ENCODE peak calls at places on chromosome 10, in six cellular contexts. K, I, G, O, F and H are unnamed samples.

GRCh38 chr10:15144788-15145187 is 23.7 kb downstream of the NMT2 start:
- DNase-seq in K (no peak), I (no peak), G (no peak), O (no peak), F (no peak), H (no peak)

GRCh38 chr10:92816106-92816505 is 32.2 kb upstream of the EXOC6 start:
- DNase-seq in K (no peak), I (no peak), G (no peak), O (no peak), F (peak), H (no peak)

GRCh38 chr10:48589266-48589665 is 15.6 kb downstream of the ARHGAP22 start:
- DNase-seq in K (no peak), I (no peak), G (no peak), O (no peak), F (peak), H (peak)

GRCh38 chr10:97185326-97186058 is at the start of gene SLIT1:
- DNase-seq in K (no peak), I (peak), G (no peak), O (no peak), F (no peak), H (no peak)

GRCh38 chr10:103576862-103577261 is 83.4 kb downstream of the NEURL1 start:
- DNase-seq in K (no peak), I (no peak), G (no peak), O (no peak), F (no peak), H (no peak)

GRCh38 chr10:119347181-119347974 is 140.0 kb downstream of the GRK5 start:
- DNase-seq in K (no peak), I (no peak), G (no peak), O (no peak), F (no peak), H (no peak)

GRCh38 chr10:129605266-129605985 is 138.4 kb downstream of the MGMT start:
- DNase-seq in K (no peak), I (no peak), G (no peak), O (no peak), F (no peak), H (peak)

GRCh38 chr10:74011762-74012161 is 13.8 kb downstream of the VCL start:
- DNase-seq in K (no peak), I (peak), G (no peak), O (no peak), F (peak), H (peak)

GRCh38 chr10:52967806-52968795 is 195.5 kb upstream of the MBL2 start:
- DNase-seq in K (no peak), I (no peak), G (no peak), O (no peak), F (no peak), H (no peak)

GRCh38 chr10:72729528-72729927 is 37.6 kb downstream of the MCU start:
- DNase-seq in K (no peak), I (no peak), G (no peak), O (no peak), F (peak), H (no peak)

GRCh38 chr10:18008989-18009388 is 57.3 kb downstream of the SLC39A12 start:
- DNase-seq in K (no peak), I (no peak), G (no peak), O (no peak), F (no peak), H (no peak)

GRCh38 chr10:52956451-52956850 is 183.9 kb upstream of the MBL2 start:
- DNase-seq in K (no peak), I (no peak), G (no peak), O (no peak), F (no peak), H (peak)

GRCh38 chr10:37226524-37226923 is 101.1 kb downstream of the ANKRD30A start:
- DNase-seq in K (no peak), I (peak), G (no peak), O (no peak), F (no peak), H (no peak)

GRCh38 chr10:97072851-97073665 is 112.7 kb downstream of the SLIT1 start:
- DNase-seq in K (no peak), I (peak), G (peak), O (peak), F (peak), H (peak)

GRCh38 chr10:51867956-51868355 is 168.6 kb upstream of the CSTF2T start:
- DNase-seq in K (no peak), I (no peak), G (no peak), O (no peak), F (peak), H (peak)

GRCh38 chr10:126243976-126244375 is 144.3 kb downstream of the ADAM12 start:
- DNase-seq in K (no peak), I (no peak), G (no peak), O (no peak), F (peak), H (peak)

GRCh38 chr10:104076743-104077160 is 8.9 kb downstream of the COL17A1 start:
- DNase-seq in K (no peak), I (no peak), G (no peak), O (peak), F (peak), H (peak)

GRCh38 chr10:2119316-2119715 is 382.0 kb upstream of the ADARB2 start:
- DNase-seq in K (no peak), I (no peak), G (no peak), O (no peak), F (no peak), H (no peak)

GRCh38 chr10:93746844-93747284 is 10.9 kb upstream of the LGI1 start:
- DNase-seq in K (peak), I (peak), G (no peak), O (peak), F (peak), H (peak)

GRCh38 chr10:127353544-127353943 is 157.2 kb upstream of the INSYN2A start:
- DNase-seq in K (no peak), I (no peak), G (no peak), O (no peak), F (no peak), H (no peak)

GRCh38 chr10:75334720-75335119 is 66.8 kb downstream of the ZNF503 start:
- DNase-seq in K (no peak), I (no peak), G (no peak), O (no peak), F (peak), H (no peak)

GRCh38 chr10:129770286-129770685 is 193.8 kb downstream of the EBF3 start:
- DNase-seq in K (no peak), I (no peak), G (no peak), O (no peak), F (no peak), H (no peak)

GRCh38 chr10:76115471-76116155 is 684.2 kb downstream of the LRMDA start:
- DNase-seq in K (no peak), I (no peak), G (no peak), O (no peak), F (no peak), H (no peak)

GRCh38 chr10:76911184-76911583 is 726.4 kb downstream of the KCNMA1 start:
- DNase-seq in K (no peak), I (no peak), G (no peak), O (no peak), F (peak), H (no peak)

GRCh38 chr10:113111900-113112853 is 162.1 kb downstream of the TCF7L2 start:
- DNase-seq in K (no peak), I (no peak), G (no peak), O (peak), F (peak), H (peak)

GRCh38 chr10:130833596-130833995 is 477.9 kb downstream of the TCERG1L start:
- DNase-seq in K (no peak), I (no peak), G (no peak), O (no peak), F (no peak), H (no peak)
- H3K4me3 ChIP-seq in K (no peak), I (no peak), G (no peak), O (no peak), F (no peak), H (no peak)

DNA sequence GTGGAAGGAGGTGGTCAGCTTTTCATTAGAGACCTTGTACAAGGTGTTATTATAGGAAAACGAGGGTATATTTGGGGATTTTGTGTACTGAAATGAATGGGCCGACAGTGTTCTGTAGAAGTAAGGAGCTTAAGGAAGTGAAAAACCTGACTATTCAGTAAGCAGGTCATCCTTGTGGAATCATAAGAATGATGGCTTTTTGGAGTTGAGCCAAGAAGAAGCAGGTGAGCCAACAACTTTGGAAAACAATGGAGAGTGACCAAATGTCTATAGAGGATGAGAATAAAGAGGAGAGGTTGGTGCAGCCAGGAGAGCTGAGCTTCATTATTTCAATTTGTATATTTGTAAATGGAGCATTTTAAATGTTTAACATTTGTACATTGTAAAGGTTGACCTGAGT is 595.7 kb downstream of the CCSER2 start:
- DNase-seq in K (no peak), I (no peak), G (no peak), O (no peak), F (no peak), H (no peak)
- H3K4me3 ChIP-seq in K (no peak), I (no peak), G (no peak), O (no peak), F (no peak), H (no peak)

GRCh38 chr10:88995156-88995876 is 4.7 kb downstream of the FAS start:
- DNase-seq in K (no peak), I (no peak), G (no peak), O (no peak), F (no peak), H (no peak)

GRCh38 chr10:88991900-88992237 is 1.3 kb downstream of the FAS start:
- DNase-seq in K (no peak), I (no peak), G (no peak), O (no peak), F (no peak), H (no peak)

GRCh38 chr10:88991161-88991899 is 732 bp downstream of the FAS start:
- DNase-seq in K (peak), I (peak), G (peak), O (peak), F (peak), H (peak)

GRCh38 chr10:88994034-88994433 is 3.4 kb downstream of the FAS start:
- DNase-seq in K (no peak), I (no peak), G (no peak), O (no peak), F (peak), H (no peak)

GRCh38 chr10:88992945-88993537 is 2.4 kb downstream of the FAS start:
- DNase-seq in K (no peak), I (no peak), G (no peak), O (no peak), F (peak), H (peak)
- H3K4me3 ChIP-seq in K (peak), I (no peak), G (peak), O (no peak), F (peak), H (peak)

DNA sequence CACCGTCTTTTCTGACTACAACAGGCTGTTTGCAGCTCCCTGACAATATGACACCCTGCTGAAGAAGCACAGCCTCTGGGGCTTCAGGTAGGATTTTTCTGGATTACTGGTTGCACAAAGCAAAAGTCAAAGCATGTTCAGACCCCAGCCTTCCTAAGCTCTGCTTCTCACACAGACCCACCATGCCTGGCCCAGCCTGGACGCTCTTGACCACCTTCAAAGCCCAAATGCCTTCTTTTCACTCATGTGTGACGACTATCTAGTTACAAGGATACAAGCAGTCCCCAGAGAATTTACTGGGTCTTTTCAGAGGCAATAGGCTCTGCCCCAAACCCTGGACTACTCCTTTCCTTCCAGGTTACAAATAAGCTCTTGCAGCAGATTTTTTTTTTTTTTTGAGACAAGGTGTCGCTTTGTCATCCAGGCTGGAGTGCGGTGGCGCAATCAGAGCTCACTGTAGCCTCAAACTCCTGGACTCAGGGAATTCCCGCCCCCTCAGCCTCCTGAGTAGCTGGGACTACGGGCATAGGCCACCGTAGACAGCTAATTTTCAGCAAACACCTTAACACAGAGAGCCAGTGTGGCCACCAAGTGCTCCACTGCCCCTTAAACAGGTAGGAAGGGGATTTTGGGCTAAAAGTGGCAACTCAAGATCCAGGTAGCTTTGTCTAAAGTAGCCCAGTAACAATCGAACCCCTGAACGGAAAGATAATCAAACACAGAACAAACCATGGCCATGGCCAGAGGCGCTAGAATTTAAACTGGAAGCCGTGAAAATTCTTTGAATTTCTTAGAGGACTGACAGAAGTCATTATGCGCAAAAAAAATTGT is 16.2 kb downstream of the SVIL start:
- DNase-seq in K (no peak), I (peak), G (peak), O (no peak), F (peak), H (peak)
- H3K4me3 ChIP-seq in K (no peak), I (peak), G (no peak), O (no peak), F (no peak), H (no peak)

GRCh38 chr10:3484306-3485187 is 300.5 kb downstream of the KLF6 start:
- DNase-seq in K (no peak), I (no peak), G (no peak), O (no peak), F (peak), H (peak)
- H3K4me3 ChIP-seq in K (no peak), I (no peak), G (no peak), O (no peak), F (no peak), H (no peak)